ENCODE peak calls at places on chromosomes 4 and X, in seven cellular contexts. S is natural killer cell, T is WERI-Rb-1, G is neural progenitor cell, J is AG10803, E is body of pancreas, I is brain microvascular endothelial cell. B is an unnamed sample.

GRCh38 chr4:9898596-9899345 is 117.3 kb downstream of the DRD5 start:
- DNase-seq in S (no peak), T (peak), G (peak), J (peak), E (no peak), I (peak), B (peak)

GRCh38 chrX:47240619-47241018 is 7.8 kb downstream of the USP11 start:
- DNase-seq in S (no peak), T (no peak), G (no peak), J (no peak), E (no peak), I (no peak), B (no peak)

GRCh38 chr4:147633113-147633512 is 15.9 kb downstream of the TMEM184C start:
- DNase-seq in S (no peak), T (no peak), G (no peak), J (peak), E (no peak), I (peak), B (no peak)

GRCh38 chrX:111338095-111338698 is 67.9 kb upstream of the CAPN6 start:
- DNase-seq in S (no peak), T (no peak), G (no peak), J (no peak), E (peak), I (no peak), B (no peak)

GRCh38 chr4:76811604-76812412 is 86.1 kb downstream of the SOWAHB start:
- DNase-seq in S (no peak), T (no peak), G (peak), J (peak), E (no peak), I (peak), B (no peak)

GRCh38 chr4:138897818-138898226 is 117.8 kb upstream of the NOCT start:
- DNase-seq in S (no peak), T (no peak), G (no peak), J (peak), E (no peak), I (peak), B (no peak)

GRCh38 chr4:22500831-22501714 is 14.8 kb downstream of the ADGRA3 start:
- DNase-seq in S (no peak), T (peak), G (no peak), J (peak), E (peak), I (peak), B (no peak)

GRCh38 chr4:132572210-132572609 is 576.9 kb upstream of the PCDH10 start:
- DNase-seq in S (no peak), T (no peak), G (no peak), J (no peak), E (no peak), I (peak), B (no peak)

GRCh38 chrX:138191998-138192397 is 519.5 kb downstream of the FGF13 start:
- DNase-seq in S (no peak), T (peak), G (peak), J (peak), E (peak), I (peak), B (peak)

GRCh38 chrX:30888526-30889146 is 418 bp downstream of the TAB3 start:
- DNase-seq in S (no peak), T (peak), G (no peak), J (no peak), E (no peak), I (no peak), B (no peak)

GRCh38 chr4:113684534-113685091 is 76.9 kb downstream of the CAMK2D start:
- DNase-seq in S (no peak), T (peak), G (peak), J (peak), E (peak), I (peak), B (no peak)

GRCh38 chrX:155956649-155957048 is 40.8 kb upstream of the IL9R start:
- DNase-seq in S (no peak), T (no peak), G (no peak), J (no peak), E (no peak), I (no peak), B (no peak)

GRCh38 chr4:67220848-67221247 is 324.5 kb downstream of the CENPC start:
- DNase-seq in S (no peak), T (no peak), G (no peak), J (no peak), E (no peak), I (no peak), B (no peak)

GRCh38 chr4:52005610-52006273 is 14.4 kb downstream of the LRRC66 start:
- DNase-seq in S (no peak), T (no peak), G (no peak), J (no peak), E (no peak), I (no peak), B (no peak)

GRCh38 chr4:31768756-31769155 is 1048.6 kb downstream of the PCDH7 start:
- DNase-seq in S (no peak), T (no peak), G (no peak), J (no peak), E (no peak), I (no peak), B (no peak)

GRCh38 chr4:188008377-188008776 is 12.8 kb downstream of the ZFP42 start:
- DNase-seq in S (no peak), T (no peak), G (no peak), J (peak), E (no peak), I (peak), B (no peak)

GRCh38 chrX:18574591-18574990 is 97.3 kb downstream of the RS1 start:
- DNase-seq in S (no peak), T (peak), G (no peak), J (peak), E (peak), I (peak), B (no peak)

GRCh38 chr4:4663028-4663427 is 121.2 kb upstream of the STX18 start:
- DNase-seq in S (no peak), T (no peak), G (no peak), J (no peak), E (no peak), I (peak), B (no peak)

GRCh38 chr4:150209140-150209829 is 131.0 kb downstream of the DCLK2 start:
- DNase-seq in S (no peak), T (peak), G (peak), J (peak), E (peak), I (peak), B (peak)

GRCh38 chrX:153739754-153740486 is 15.3 kb downstream of the ABCD1 start:
- DNase-seq in S (no peak), T (no peak), G (no peak), J (no peak), E (no peak), I (no peak), B (no peak)

GRCh38 chrX:13283512-13283911 is 36.3 kb downstream of the ATXN3L start:
- DNase-seq in S (no peak), T (no peak), G (peak), J (peak), E (no peak), I (no peak), B (no peak)

GRCh38 chrX:153782324-153782723 is 1.5 kb downstream of the SRPK3 start:
- DNase-seq in S (no peak), T (peak), G (peak), J (no peak), E (no peak), I (no peak), B (no peak)

GRCh38 chr4:107115185-107115847 is 79.2 kb upstream of the DKK2 start:
- DNase-seq in S (no peak), T (no peak), G (no peak), J (peak), E (no peak), I (peak), B (no peak)

GRCh38 chr4:8849266-8850073 is 22.2 kb downstream of the HMX1 start:
- DNase-seq in S (no peak), T (peak), G (no peak), J (no peak), E (peak), I (no peak), B (no peak)

GRCh38 chr4:114043116-114043515 is 63.7 kb upstream of the ARSJ start:
- DNase-seq in S (no peak), T (no peak), G (no peak), J (no peak), E (no peak), I (no peak), B (no peak)

GRCh38 chr4:4881432-4881831 is 22.0 kb downstream of the MSX1 start:
- DNase-seq in S (no peak), T (no peak), G (no peak), J (no peak), E (no peak), I (no peak), B (no peak)

GRCh38 chr4:169229571-169230028 is 41.2 kb downstream of the SH3RF1 start:
- DNase-seq in S (no peak), T (no peak), G (no peak), J (peak), E (no peak), I (peak), B (no peak)

GRCh38 chr4:70855464-70855863 is 15.8 kb upstream of the GRSF1 start:
- DNase-seq in S (no peak), T (no peak), G (no peak), J (no peak), E (no peak), I (peak), B (no peak)

GRCh38 chr4:181819951-181820350 is 423.3 kb upstream of the TENM3 start:
- DNase-seq in S (no peak), T (no peak), G (no peak), J (peak), E (no peak), I (peak), B (no peak)

GRCh38 chr4:104424368-104424921 is 70.2 kb downstream of the CXXC4 start:
- DNase-seq in S (no peak), T (no peak), G (peak), J (no peak), E (no peak), I (no peak), B (no peak)

GRCh38 chrX:9902651-9903050 is 64.5 kb upstream of the CLDN34 start:
- DNase-seq in S (no peak), T (no peak), G (no peak), J (no peak), E (no peak), I (no peak), B (no peak)

GRCh38 chrX:22652596-22652995 is 347.2 kb upstream of the DDX53 start:
- DNase-seq in S (no peak), T (no peak), G (peak), J (peak), E (no peak), I (peak), B (peak)

GRCh38 chr4:151098191-151098590 is 1.2 kb upstream of the RPS3A start:
- DNase-seq in S (no peak), T (no peak), G (no peak), J (no peak), E (no peak), I (no peak), B (no peak)

GRCh38 chr4:150140774-150141400 is 62.6 kb downstream of the DCLK2 start:
- DNase-seq in S (no peak), T (no peak), G (no peak), J (peak), E (no peak), I (peak), B (no peak)

DNA sequence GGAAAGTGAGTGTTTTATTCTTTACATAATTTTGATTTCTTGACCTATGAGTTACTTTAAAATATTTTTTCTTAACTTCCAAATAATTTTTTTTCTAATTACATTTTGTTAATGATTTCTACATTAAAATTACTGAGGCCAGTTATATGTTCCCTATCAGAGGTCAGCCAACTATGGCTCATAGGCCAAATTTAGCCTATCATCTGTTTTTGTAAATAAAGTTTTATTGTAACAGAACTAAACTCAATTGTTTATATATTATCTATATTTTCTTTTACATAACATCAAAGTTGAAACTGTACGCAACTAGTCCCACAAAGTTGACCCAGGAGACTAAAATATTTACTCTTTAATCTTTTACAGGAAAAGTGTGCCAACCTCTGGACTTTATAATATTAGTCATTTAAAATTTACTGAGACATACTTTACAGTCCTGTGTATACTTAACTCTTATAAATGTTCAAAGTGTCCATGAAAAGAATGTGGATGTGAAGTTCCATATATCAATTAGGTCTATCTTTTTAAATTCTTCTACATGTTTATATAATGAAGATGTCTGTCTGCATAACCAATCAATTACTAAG is 26.2 kb downstream of the ASB5 start:
- DNase-seq in S (no peak), T (no peak), G (no peak), J (no peak), E (no peak), I (no peak), B (no peak)
- TF ChIP-seq CTCF in S (no peak), T (no peak), G (no peak), J (no peak), E (no peak), I (no peak), B (no peak)

GRCh38 chr4:109294006-109294405 is 8.5 kb downstream of the COL25A1 start:
- DNase-seq in S (no peak), T (peak), G (peak), J (no peak), E (no peak), I (no peak), B (peak)
- TF ChIP-seq CTCF in S (peak), T (peak), G (peak), J (peak), E (peak), I (peak), B (peak)

GRCh38 chr4:19375931-19376330 is 875.8 kb upstream of the SLIT2 start:
- DNase-seq in S (no peak), T (no peak), G (no peak), J (peak), E (no peak), I (no peak), B (no peak)

GRCh38 chr4:19375405-19375804 is 876.3 kb upstream of the SLIT2 start:
- DNase-seq in S (no peak), T (no peak), G (no peak), J (no peak), E (no peak), I (no peak), B (no peak)

GRCh38 chr4:19368800-19369199 is 882.9 kb upstream of the SLIT2 start:
- DNase-seq in S (no peak), T (no peak), G (no peak), J (no peak), E (no peak), I (no peak), B (no peak)

DNA sequence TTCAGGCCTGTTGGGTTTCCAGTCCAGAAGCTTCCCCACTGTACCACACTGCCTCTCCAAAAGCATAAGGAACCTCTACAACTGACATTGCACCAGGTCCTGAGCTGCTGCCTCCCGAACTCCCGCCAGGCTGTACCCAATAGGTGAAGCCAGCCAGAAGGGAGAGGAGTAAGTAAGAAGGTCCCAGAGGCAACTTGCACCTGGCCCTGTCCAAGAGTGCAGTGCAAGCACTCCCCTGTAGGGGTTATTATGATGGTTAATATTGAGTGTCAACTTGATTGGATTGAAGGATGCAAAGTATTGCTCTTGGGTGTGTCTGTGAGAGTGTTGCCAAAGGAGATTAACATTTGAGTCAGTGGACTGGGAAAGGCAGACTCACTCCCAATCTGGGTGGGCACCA is 879.3 kb upstream of the SLIT2 start:
- DNase-seq in S (no peak), T (no peak), G (no peak), J (no peak), E (no peak), I (no peak), B (no peak)
- TF ChIP-seq CTCF in S (no peak), T (no peak), G (no peak), J (no peak), E (no peak), I (peak), B (no peak)

GRCh38 chr4:155758500-155759371 is at the start of gene GUCY1B1:
- DNase-seq in S (peak), T (peak), G (peak), J (peak), E (peak), I (peak), B (peak)
- TF ChIP-seq CTCF in S (peak), T (peak), G (peak), J (peak), E (peak), I (peak), B (no peak)

DNA sequence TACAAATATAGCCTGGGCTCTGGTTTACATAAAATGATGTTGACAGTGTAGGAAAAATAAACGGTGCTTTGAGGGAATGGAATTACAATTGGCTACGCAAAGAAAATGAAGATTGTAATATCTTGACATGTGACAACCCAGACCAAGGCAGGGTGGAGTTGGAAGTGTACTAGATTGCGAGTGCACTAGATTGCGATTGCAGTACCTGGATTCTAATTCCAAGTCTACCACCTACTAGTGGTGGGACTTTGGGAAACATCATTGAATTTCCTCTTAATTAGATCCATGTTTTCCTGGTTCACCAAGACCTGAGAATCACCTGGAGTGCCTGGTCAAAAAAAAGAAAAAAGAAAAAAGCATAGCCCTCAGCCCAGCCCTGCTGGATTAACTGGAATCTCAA is 18.6 kb downstream of the EGF start:
- DNase-seq in S (no peak), T (no peak), G (no peak), J (no peak), E (no peak), I (no peak), B (no peak)
- TF ChIP-seq CTCF in S (no peak), T (peak), G (no peak), J (no peak), E (peak), I (peak), B (no peak)

DNA sequence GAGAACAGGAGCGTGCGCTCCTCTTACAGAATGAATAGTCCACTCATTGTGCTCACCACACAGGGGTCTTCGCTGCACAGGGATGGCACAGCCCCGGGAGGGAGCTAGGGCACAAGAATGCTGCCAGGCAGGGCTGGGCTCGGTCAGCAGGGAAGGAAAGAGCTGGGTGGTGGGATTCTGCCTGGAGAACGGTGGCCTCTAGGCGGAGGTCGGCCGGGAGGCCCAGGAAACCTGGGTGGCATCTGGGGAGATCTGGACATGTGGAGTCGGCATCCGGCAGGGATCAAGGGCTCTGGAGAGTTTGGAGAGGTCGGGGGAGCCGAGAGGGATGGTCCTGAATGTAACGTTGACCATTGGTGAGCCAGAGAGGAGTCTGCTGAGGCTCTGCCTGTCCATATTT is 46.5 kb upstream of the PSAPL1 start:
- DNase-seq in S (no peak), T (no peak), G (no peak), J (no peak), E (no peak), I (no peak), B (no peak)
- TF ChIP-seq CTCF in S (no peak), T (no peak), G (no peak), J (no peak), E (no peak), I (no peak), B (no peak)

DNA sequence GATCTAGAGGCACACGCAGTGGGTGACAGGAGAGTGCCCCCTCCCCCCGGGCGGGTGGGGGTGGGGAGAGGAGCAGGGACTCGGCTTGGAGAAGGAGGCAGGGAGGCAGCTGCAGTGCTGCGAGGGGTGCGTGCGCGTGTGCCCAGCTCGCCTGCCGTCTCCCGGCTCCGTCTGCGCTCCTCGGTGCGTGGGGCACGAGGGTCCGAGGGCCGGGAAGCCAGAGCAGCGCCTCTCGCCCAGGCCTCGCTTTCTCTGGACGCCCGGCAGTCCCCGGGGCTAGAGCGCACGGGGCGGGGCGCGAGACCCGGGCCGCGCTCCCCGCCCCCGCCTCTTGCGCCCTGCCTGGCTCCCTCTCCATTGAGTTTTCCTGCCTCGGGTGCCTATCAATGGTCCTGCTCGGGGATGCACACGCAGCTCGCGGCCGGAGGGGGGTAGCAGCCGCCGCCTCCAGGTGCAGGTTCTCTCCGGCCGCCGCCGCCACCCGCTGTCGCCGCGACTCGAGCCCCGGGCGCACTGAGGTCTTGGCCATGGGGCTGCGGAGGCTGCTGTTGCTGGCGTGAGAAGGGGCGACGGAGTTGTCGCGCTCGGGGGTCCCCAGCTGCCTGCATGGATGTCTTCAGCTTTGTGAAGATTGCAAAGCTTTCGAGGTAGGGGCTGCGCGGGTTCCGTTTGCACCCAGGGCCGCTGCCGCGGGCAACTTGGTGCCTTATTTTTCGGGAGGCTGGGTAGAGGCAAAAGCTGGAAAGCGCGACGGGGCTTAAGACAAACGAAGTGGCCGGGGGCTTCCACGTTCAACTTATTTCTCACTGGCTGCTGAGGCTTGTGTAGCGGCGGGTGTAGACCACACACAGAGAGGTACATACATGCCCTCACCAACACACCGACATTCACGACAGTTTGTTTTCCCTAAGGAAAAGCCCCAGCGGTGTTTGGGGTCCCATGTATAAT is at the start of gene FRMPD4:
- DNase-seq in S (no peak), T (no peak), G (peak), J (peak), E (no peak), I (no peak), B (peak)
- TF ChIP-seq CTCF in S (no peak), T (no peak), G (peak), J (peak), E (no peak), I (peak), B (no peak)

DNA sequence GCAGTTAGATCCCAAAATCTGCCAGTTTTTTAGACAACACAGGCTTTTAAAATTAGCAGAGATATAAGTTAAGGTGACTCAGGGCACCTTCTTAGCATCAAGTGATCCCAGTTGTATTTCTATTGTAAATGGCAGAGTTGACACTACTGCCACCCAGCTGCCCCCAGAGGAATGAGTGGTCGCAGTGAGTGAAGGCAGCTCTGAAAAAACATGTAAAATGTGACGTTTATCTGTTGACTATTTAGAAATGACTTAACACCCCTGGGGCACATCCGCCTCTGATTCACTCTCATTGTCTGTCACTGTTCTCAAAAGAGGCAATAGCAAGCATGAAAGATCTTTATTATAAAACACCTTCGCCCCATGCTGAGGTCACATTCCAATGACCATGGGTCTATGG is 592.4 kb downstream of the ACTRT1 start:
- DNase-seq in S (no peak), T (no peak), G (peak), J (no peak), E (no peak), I (no peak), B (no peak)
- TF ChIP-seq CTCF in S (no peak), T (no peak), G (peak), J (no peak), E (no peak), I (no peak), B (no peak)

B was measured in nephron progenitor cell.